ENCODE peak calls at places on chromosomes 7 and 10, in four cellular contexts. J is HEK293T, T is WTC11, H is HepG2. V is an unnamed sample.

GRCh38 chr7:71482284-71482683 is 350.3 kb downstream of the GALNT17 start:
- DNase-seq in J (no peak), T (no peak), H (no peak), V (no peak)

GRCh38 chr10:101536800-101537199 is 51.3 kb downstream of the POLL start:
- DNase-seq in J (peak), T (no peak), H (peak), V (peak)

GRCh38 chr10:131220601-131221171 is 90.8 kb downstream of the TCERG1L start:
- DNase-seq in J (no peak), T (no peak), H (no peak), V (no peak)

GRCh38 chr7:29278362-29279070 is 83.9 kb downstream of the CHN2 start:
- DNase-seq in J (no peak), T (no peak), H (no peak), V (no peak)

GRCh38 chr7:140209866-140210609 is 33.3 kb upstream of the KDM7A start:
- DNase-seq in J (peak), T (no peak), H (no peak), V (no peak)

GRCh38 chr10:70513848-70514309 is 35.3 kb downstream of the PALD1 start:
- DNase-seq in J (no peak), T (peak), H (no peak), V (no peak)

GRCh38 chr10:12540341-12540781 is 191.0 kb downstream of the CAMK1D start:
- DNase-seq in J (no peak), T (no peak), H (no peak), V (no peak)

GRCh38 chr7:29408841-29409243 is 154.8 kb upstream of the PRR15 start:
- DNase-seq in J (peak), T (peak), H (peak), V (peak)

GRCh38 chr7:53218730-53219504 is 183.5 kb downstream of the POM121L12 start:
- DNase-seq in J (peak), T (peak), H (no peak), V (no peak)

GRCh38 chr10:123538401-123539320 is 127.5 kb upstream of the GPR26 start:
- DNase-seq in J (no peak), T (no peak), H (no peak), V (no peak)

GRCh38 chr10:104440221-104440620 is 86.6 kb downstream of the CFAP58 start:
- DNase-seq in J (no peak), T (no peak), H (no peak), V (no peak)

GRCh38 chr10:44937201-44938005 is 22.2 kb upstream of the RASSF4 start:
- DNase-seq in J (no peak), T (no peak), H (no peak), V (no peak)
- TF ChIP-seq ELF4 in J (no peak), T (no peak), H (no peak), V (no peak)

DNA sequence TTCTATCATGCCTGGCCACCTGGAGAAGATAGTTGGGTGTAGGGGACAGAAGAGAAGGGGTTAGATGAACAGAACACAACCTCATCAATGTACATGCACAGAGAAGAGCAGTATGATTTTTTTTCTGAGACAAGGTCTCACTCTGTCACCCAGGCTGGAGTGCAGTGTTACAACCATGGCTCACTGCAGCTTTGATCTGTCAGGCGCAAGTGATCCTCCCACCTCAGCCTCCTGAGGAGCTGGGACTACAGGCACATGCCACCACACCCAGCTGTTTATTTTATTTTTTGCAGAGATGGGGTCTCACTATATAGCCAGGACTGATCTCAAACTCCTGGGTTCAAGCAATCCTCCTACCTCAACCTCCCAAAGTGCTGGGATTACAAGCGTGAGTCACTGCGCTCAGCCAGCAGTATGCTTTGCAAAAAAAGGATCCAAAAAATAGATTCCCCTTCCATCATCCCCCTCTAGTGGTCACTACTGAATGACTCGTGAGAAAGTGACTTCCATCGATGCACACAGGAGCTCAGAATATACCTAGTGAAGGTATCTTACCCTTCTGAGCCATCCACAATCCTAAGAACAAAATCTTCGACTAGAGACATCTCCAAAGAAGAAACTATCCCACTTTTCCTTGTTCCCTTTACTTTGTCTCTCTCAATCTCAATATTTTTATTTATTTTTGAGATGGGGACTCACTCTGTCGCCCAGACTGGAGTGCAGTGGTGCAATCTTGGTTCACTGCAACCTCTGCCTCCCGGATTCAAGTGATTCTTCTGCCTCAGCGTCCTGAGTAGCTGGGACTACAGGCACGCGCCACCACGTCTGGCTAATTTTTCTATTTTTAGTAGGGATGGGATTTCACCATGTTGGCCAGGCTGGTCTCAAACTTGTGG is 21.0 kb downstream of the ZCWPW1 start:
- DNase-seq in J (peak), T (no peak), H (peak), V (peak)
- TF ChIP-seq ELF4 in J (no peak), T (no peak), H (no peak), V (no peak)

GRCh38 chr7:44348300-44348699 is 22.9 kb upstream of the CAMK2B start:
- DNase-seq in J (peak), T (peak), H (peak), V (no peak)
- TF ChIP-seq ELF4 in J (no peak), T (no peak), H (no peak), V (no peak)

GRCh38 chr7:151992375-151992774 is 33.1 kb upstream of the GALNT11 start:
- DNase-seq in J (peak), T (peak), H (peak), V (peak)
- TF ChIP-seq ELF4 in J (no peak), T (no peak), H (no peak), V (no peak)

DNA sequence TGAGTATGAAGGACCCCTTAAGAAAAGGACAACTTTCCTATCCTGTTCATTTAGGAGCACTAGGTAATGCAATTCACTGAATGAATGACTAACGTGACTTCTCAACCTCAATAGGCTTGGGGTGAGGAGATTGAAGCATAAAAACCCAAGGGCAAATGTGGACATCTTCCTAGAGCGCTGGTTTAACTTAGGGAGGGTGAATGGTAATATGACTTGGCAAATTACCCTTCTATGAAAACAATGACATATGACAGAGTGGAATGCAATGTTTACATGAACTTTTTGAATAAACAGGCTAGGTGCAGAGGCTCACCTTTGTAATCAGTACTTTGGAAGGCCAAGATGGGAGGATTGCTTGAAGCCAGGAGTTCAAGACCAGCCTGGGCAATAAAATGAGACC is 83.9 kb upstream of the ANK3 start:
- DNase-seq in J (no peak), T (no peak), H (peak), V (no peak)
- TF ChIP-seq ELF4 in J (no peak), T (no peak), H (no peak), V (no peak)

GRCh38 chr10:42422911-42423310 is 215.5 kb downstream of the ZNF33B start:
- DNase-seq in J (no peak), T (no peak), H (no peak), V (no peak)
- TF ChIP-seq ELF4 in J (no peak), T (no peak), H (no peak), V (no peak)

GRCh38 chr7:157495594-157495993 is 158.8 kb downstream of the DNAJB6 start:
- DNase-seq in J (no peak), T (no peak), H (no peak), V (no peak)
- TF ChIP-seq ELF4 in J (no peak), T (no peak), H (no peak), V (no peak)

GRCh38 chr7:37944737-37945054 is 24.3 kb downstream of the EPDR1 start:
- DNase-seq in J (no peak), T (no peak), H (no peak), V (no peak)

GRCh38 chr7:37945336-37945735 is 24.9 kb downstream of the EPDR1 start:
- DNase-seq in J (no peak), T (no peak), H (peak), V (no peak)

GRCh38 chr7:37947138-37947839 is 26.8 kb downstream of the EPDR1 start:
- DNase-seq in J (no peak), T (no peak), H (no peak), V (no peak)

GRCh38 chr7:37943905-37944736 is 23.7 kb downstream of the EPDR1 start:
- DNase-seq in J (no peak), T (no peak), H (peak), V (no peak)

GRCh38 chr7:37942934-37943610 is 22.6 kb downstream of the EPDR1 start:
- DNase-seq in J (no peak), T (peak), H (peak), V (no peak)
- TF ChIP-seq ELF4 in J (no peak), T (no peak), H (peak), V (no peak)

V was measured in K562.